ENCODE peak calls at places on chromosomes 11 and 22, in six cellular contexts. One of them, this sample, is unnamed.
A peak's percentile ranks its signal among the peaks of the same experiment; 100 is the strongest.

GRCh38 chr11:64619811-64620285 is 28.8 kb downstream of the SLC22A12 start:
- DNase-seq in NB4: peak; percentile 92
- DNase-seq in AG09309: no peak
- DNase-seq in fibroblast of mammary gland: peak; percentile 73
- DNase-seq in cardiac fibroblast: peak; percentile 80
- DNase-seq in fibroblast of lung: peak; percentile 38
- DNase-seq in this sample: no peak

GRCh38 chr11:132563050-132563449 is 969.3 kb downstream of the OPCML start:
- DNase-seq in NB4: no peak
- DNase-seq in AG09309: no peak
- DNase-seq in fibroblast of mammary gland: no peak
- DNase-seq in cardiac fibroblast: no peak
- DNase-seq in fibroblast of lung: no peak
- DNase-seq in this sample: no peak

GRCh38 chr11:521179-521688 is 14.1 kb downstream of the HRAS start:
- DNase-seq in NB4: no peak
- DNase-seq in AG09309: no peak
- DNase-seq in fibroblast of mammary gland: no peak
- DNase-seq in cardiac fibroblast: no peak
- DNase-seq in fibroblast of lung: no peak
- DNase-seq in this sample: no peak

GRCh38 chr11:28559497-28559896 is 451.3 kb downstream of the METTL15 start:
- DNase-seq in NB4: no peak
- DNase-seq in AG09309: no peak
- DNase-seq in fibroblast of mammary gland: peak; percentile 43
- DNase-seq in cardiac fibroblast: peak; percentile 56
- DNase-seq in fibroblast of lung: peak; percentile 33
- DNase-seq in this sample: peak; percentile 28

GRCh38 chr11:64226507-64227051 is 505 bp downstream of the NUDT22 start:
- DNase-seq in NB4: peak; percentile 55
- DNase-seq in AG09309: no peak
- DNase-seq in fibroblast of mammary gland: no peak
- DNase-seq in cardiac fibroblast: no peak
- DNase-seq in fibroblast of lung: no peak
- DNase-seq in this sample: no peak

GRCh38 chr22:43658823-43659222 is 153.3 kb downstream of the EFCAB6 start:
- DNase-seq in NB4: no peak
- DNase-seq in AG09309: no peak
- DNase-seq in fibroblast of mammary gland: no peak
- DNase-seq in cardiac fibroblast: no peak
- DNase-seq in fibroblast of lung: no peak
- DNase-seq in this sample: no peak

GRCh38 chr11:62108017-62108750 is 15.6 kb upstream of the INCENP start:
- DNase-seq in NB4: peak; percentile 77
- DNase-seq in AG09309: peak; percentile 46
- DNase-seq in fibroblast of mammary gland: peak; percentile 75
- DNase-seq in cardiac fibroblast: peak; percentile 84
- DNase-seq in fibroblast of lung: peak; percentile 78
- DNase-seq in this sample: peak; percentile 51

GRCh38 chr11:64745219-64745522 is 1.2 kb upstream of the RASGRP2 start:
- DNase-seq in NB4: peak; percentile 99
- DNase-seq in AG09309: no peak
- DNase-seq in fibroblast of mammary gland: no peak
- DNase-seq in cardiac fibroblast: no peak
- DNase-seq in fibroblast of lung: no peak
- DNase-seq in this sample: no peak

GRCh38 chr22:39623603-39624500 is 53.3 kb downstream of the CACNA1I start:
- DNase-seq in NB4: no peak
- DNase-seq in AG09309: no peak
- DNase-seq in fibroblast of mammary gland: no peak
- DNase-seq in cardiac fibroblast: no peak
- DNase-seq in fibroblast of lung: no peak
- DNase-seq in this sample: no peak

GRCh38 chr22:49123621-49124192 is 704.0 kb downstream of the BRD1 start:
- DNase-seq in NB4: no peak
- DNase-seq in AG09309: no peak
- DNase-seq in fibroblast of mammary gland: no peak
- DNase-seq in cardiac fibroblast: no peak
- DNase-seq in fibroblast of lung: no peak
- DNase-seq in this sample: no peak

GRCh38 chr11:107040447-107041444 is 22.5 kb upstream of the GUCY1A2 start:
- DNase-seq in NB4: peak; percentile 89
- DNase-seq in AG09309: peak; percentile 48
- DNase-seq in fibroblast of mammary gland: peak; percentile 91
- DNase-seq in cardiac fibroblast: peak; percentile 68
- DNase-seq in fibroblast of lung: peak; percentile 84
- DNase-seq in this sample: peak; percentile 89

GRCh38 chr11:97615541-97615940 is 1225.7 kb downstream of the JRKL start:
- DNase-seq in NB4: no peak
- DNase-seq in AG09309: no peak
- DNase-seq in fibroblast of mammary gland: no peak
- DNase-seq in cardiac fibroblast: peak; percentile 62
- DNase-seq in fibroblast of lung: peak; percentile 18
- DNase-seq in this sample: no peak

GRCh38 chr11:68550485-68550817 is 89.9 kb downstream of the PPP6R3 start:
- DNase-seq in NB4: peak; percentile 69
- DNase-seq in AG09309: no peak
- DNase-seq in fibroblast of mammary gland: peak; percentile 29
- DNase-seq in cardiac fibroblast: peak; percentile 67
- DNase-seq in fibroblast of lung: no peak
- DNase-seq in this sample: no peak

GRCh38 chr22:47996446-47996857 is 1234.0 kb downstream of the TBC1D22A start:
- DNase-seq in NB4: no peak
- DNase-seq in AG09309: no peak
- DNase-seq in fibroblast of mammary gland: no peak
- DNase-seq in cardiac fibroblast: no peak
- DNase-seq in fibroblast of lung: no peak
- DNase-seq in this sample: no peak

GRCh38 chr11:10405858-10406592 is 49.0 kb upstream of the AMPD3 start:
- DNase-seq in NB4: peak; percentile 89
- DNase-seq in AG09309: peak; percentile 74
- DNase-seq in fibroblast of mammary gland: peak; percentile 92
- DNase-seq in cardiac fibroblast: peak; percentile 93
- DNase-seq in fibroblast of lung: peak; percentile 91
- DNase-seq in this sample: peak; percentile 79

GRCh38 chr11:111220716-111221115 is 24.8 kb upstream of the POU2AF2 start:
- DNase-seq in NB4: no peak
- DNase-seq in AG09309: no peak
- DNase-seq in fibroblast of mammary gland: no peak
- DNase-seq in cardiac fibroblast: no peak
- DNase-seq in fibroblast of lung: no peak
- DNase-seq in this sample: peak; percentile 55

GRCh38 chr11:68870470-68870869 is 28.8 kb upstream of the CPT1A start:
- DNase-seq in NB4: peak; percentile 49
- DNase-seq in AG09309: no peak
- DNase-seq in fibroblast of mammary gland: peak; percentile 23
- DNase-seq in cardiac fibroblast: peak; percentile 24
- DNase-seq in fibroblast of lung: peak; percentile 15
- DNase-seq in this sample: no peak

GRCh38 chr22:29073618-29074275 is 912 bp downstream of the KREMEN1 start:
- DNase-seq in NB4: peak; percentile 40
- DNase-seq in AG09309: no peak
- DNase-seq in fibroblast of mammary gland: peak; percentile 34
- DNase-seq in cardiac fibroblast: peak; percentile 34
- DNase-seq in fibroblast of lung: peak; percentile 17
- DNase-seq in this sample: no peak

GRCh38 chr11:75301602-75302345 is 49.7 kb downstream of the ARRB1 start:
- DNase-seq in NB4: no peak
- DNase-seq in AG09309: no peak
- DNase-seq in fibroblast of mammary gland: no peak
- DNase-seq in cardiac fibroblast: no peak
- DNase-seq in fibroblast of lung: no peak
- DNase-seq in this sample: no peak

GRCh38 chr11:947744-948143 is 22.1 kb downstream of the AP2A2 start:
- DNase-seq in NB4: no peak
- DNase-seq in AG09309: no peak
- DNase-seq in fibroblast of mammary gland: no peak
- DNase-seq in cardiac fibroblast: no peak
- DNase-seq in fibroblast of lung: no peak
- DNase-seq in this sample: no peak

GRCh38 chr11:61603667-61604066 is 22.8 kb upstream of the SYT7 start:
- DNase-seq in NB4: no peak
- DNase-seq in AG09309: no peak
- DNase-seq in fibroblast of mammary gland: no peak
- DNase-seq in cardiac fibroblast: no peak
- DNase-seq in fibroblast of lung: no peak
- DNase-seq in this sample: no peak

GRCh38 chr11:1101318-1102089 is 26.8 kb downstream of the MUC2 start:
- DNase-seq in NB4: no peak
- DNase-seq in AG09309: no peak
- DNase-seq in fibroblast of mammary gland: no peak
- DNase-seq in cardiac fibroblast: no peak
- DNase-seq in fibroblast of lung: no peak
- DNase-seq in this sample: no peak

GRCh38 chr11:120942701-120943100 is 81.2 kb upstream of the TBCEL start:
- DNase-seq in NB4: no peak
- DNase-seq in AG09309: no peak
- DNase-seq in fibroblast of mammary gland: no peak
- DNase-seq in cardiac fibroblast: no peak
- DNase-seq in fibroblast of lung: no peak
- DNase-seq in this sample: no peak

GRCh38 chr11:134101292-134101691 is 32.4 kb downstream of the JAM3 start:
- DNase-seq in NB4: no peak
- DNase-seq in AG09309: no peak
- DNase-seq in fibroblast of mammary gland: peak; percentile 12
- DNase-seq in cardiac fibroblast: peak; percentile 19
- DNase-seq in fibroblast of lung: peak; percentile 31
- DNase-seq in this sample: no peak

GRCh38 chr22:18024956-18025720 is 777 bp upstream of the MICAL3 start:
- DNase-seq in NB4: no peak
- DNase-seq in AG09309: no peak
- DNase-seq in fibroblast of mammary gland: no peak
- DNase-seq in cardiac fibroblast: no peak
- DNase-seq in fibroblast of lung: no peak
- DNase-seq in this sample: no peak

GRCh38 chr11:114288139-114288538 is 8.1 kb upstream of the NNMT start:
- DNase-seq in NB4: no peak
- DNase-seq in AG09309: no peak
- DNase-seq in fibroblast of mammary gland: no peak
- DNase-seq in cardiac fibroblast: no peak
- DNase-seq in fibroblast of lung: no peak
- DNase-seq in this sample: no peak

GRCh38 chr11:117431436-117431835 is 103.8 kb downstream of the CEP164 start:
- DNase-seq in NB4: no peak
- DNase-seq in AG09309: no peak
- DNase-seq in fibroblast of mammary gland: no peak
- DNase-seq in cardiac fibroblast: no peak
- DNase-seq in fibroblast of lung: no peak
- DNase-seq in this sample: no peak

GRCh38 chr11:117195761-117196160 is 3.4 kb upstream of the TAGLN start:
- DNase-seq in NB4: no peak
- DNase-seq in AG09309: no peak
- DNase-seq in fibroblast of mammary gland: no peak
- DNase-seq in cardiac fibroblast: no peak
- DNase-seq in fibroblast of lung: no peak
- DNase-seq in this sample: no peak

GRCh38 chr11:126076641-126077040 is 14.0 kb upstream of the CDON start:
- DNase-seq in NB4: no peak
- DNase-seq in AG09309: no peak
- DNase-seq in fibroblast of mammary gland: no peak
- DNase-seq in cardiac fibroblast: no peak
- DNase-seq in fibroblast of lung: no peak
- DNase-seq in this sample: no peak

GRCh38 chr11:126082251-126083109 is 19.8 kb upstream of the CDON start:
- DNase-seq in NB4: no peak
- DNase-seq in AG09309: no peak
- DNase-seq in fibroblast of mammary gland: no peak
- DNase-seq in cardiac fibroblast: no peak
- DNase-seq in fibroblast of lung: no peak
- DNase-seq in this sample: no peak

GRCh38 chr11:126081915-126082250 is 19.2 kb upstream of the CDON start:
- DNase-seq in NB4: no peak
- DNase-seq in AG09309: no peak
- DNase-seq in fibroblast of mammary gland: no peak
- DNase-seq in cardiac fibroblast: no peak
- DNase-seq in fibroblast of lung: no peak
- DNase-seq in this sample: no peak

GRCh38 chr11:126080206-126080941 is 17.7 kb upstream of the CDON start:
- DNase-seq in NB4: no peak
- DNase-seq in AG09309: no peak
- DNase-seq in fibroblast of mammary gland: peak; percentile 6
- DNase-seq in cardiac fibroblast: peak; percentile 62
- DNase-seq in fibroblast of lung: no peak
- DNase-seq in this sample: no peak

GRCh38 chr11:126079640-126080205 is 17.1 kb upstream of the CDON start:
- DNase-seq in NB4: no peak
- DNase-seq in AG09309: no peak
- DNase-seq in fibroblast of mammary gland: no peak
- DNase-seq in cardiac fibroblast: no peak
- DNase-seq in fibroblast of lung: no peak
- DNase-seq in this sample: no peak
- TF ChIP-seq CTCF in NB4: no peak
- TF ChIP-seq CTCF in AG09309: no peak
- TF ChIP-seq CTCF in fibroblast of mammary gland: no peak
- TF ChIP-seq CTCF in cardiac fibroblast: no peak
- TF ChIP-seq CTCF in fibroblast of lung: no peak
- TF ChIP-seq CTCF in this sample: no peak

GRCh38 chr22:23753371-23753770 is 854 bp downstream of the VPREB3 start:
- DNase-seq in NB4: peak; percentile 59
- DNase-seq in AG09309: no peak
- DNase-seq in fibroblast of mammary gland: no peak
- DNase-seq in cardiac fibroblast: no peak
- DNase-seq in fibroblast of lung: no peak
- DNase-seq in this sample: no peak
- H3K4me3 ChIP-seq in NB4: no peak overlapping the region
- H3K4me3 ChIP-seq in AG09309: no peak overlapping the region
- H3K4me3 ChIP-seq in fibroblast of mammary gland: no peak overlapping the region
- H3K4me3 ChIP-seq in cardiac fibroblast: no peak overlapping the region
- H3K4me3 ChIP-seq in fibroblast of lung: no peak overlapping the region
- H3K4me3 ChIP-seq in this sample: no peak overlapping the region

GRCh38 chr22:36097880-36098279 is 62.7 kb downstream of the APOL3 start:
- DNase-seq in NB4: no peak
- DNase-seq in AG09309: no peak
- DNase-seq in fibroblast of mammary gland: peak; percentile 20
- DNase-seq in cardiac fibroblast: no peak
- DNase-seq in fibroblast of lung: no peak
- DNase-seq in this sample: no peak
- TF ChIP-seq CTCF in NB4: no peak
- TF ChIP-seq CTCF in AG09309: no peak
- TF ChIP-seq CTCF in fibroblast of mammary gland: no peak
- TF ChIP-seq CTCF in cardiac fibroblast: no peak
- TF ChIP-seq CTCF in fibroblast of lung: no peak
- TF ChIP-seq CTCF in this sample: no peak

DNA sequence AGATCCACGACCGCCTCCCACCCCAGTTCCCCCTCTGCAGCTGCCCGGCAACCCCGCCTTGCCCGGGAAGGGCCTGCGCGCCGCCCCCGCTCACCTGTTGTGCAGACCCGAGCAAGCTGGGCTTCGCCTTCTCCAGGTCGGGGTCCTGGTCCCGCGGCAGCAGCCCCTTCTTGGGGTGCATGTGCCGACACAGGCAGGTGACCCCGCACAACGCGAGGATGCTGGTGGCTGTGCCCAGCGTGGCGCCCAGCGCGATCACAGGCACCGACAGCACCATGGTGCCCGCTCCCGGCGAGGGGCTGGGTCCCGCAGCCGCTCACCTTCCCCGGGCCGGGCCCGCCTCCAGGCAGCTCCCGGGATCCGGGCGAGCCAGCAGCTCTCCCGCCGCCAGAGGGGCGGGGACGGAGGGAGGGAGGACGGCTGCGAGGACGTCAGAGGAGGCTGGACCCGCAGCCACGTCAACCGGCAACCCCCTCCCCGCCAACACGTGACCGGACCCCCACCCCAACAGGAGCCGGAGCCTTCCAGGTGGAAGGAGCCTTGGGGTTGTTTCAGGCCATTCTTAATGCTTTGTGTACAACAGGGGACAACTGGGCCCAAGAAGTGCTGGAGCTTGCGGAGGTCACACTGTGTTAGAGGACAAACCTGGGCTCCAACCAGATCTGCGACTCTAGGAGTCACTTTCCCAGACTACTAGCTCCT is at the start of gene SYT13:
- DNase-seq in NB4: no peak
- DNase-seq in AG09309: no peak
- DNase-seq in fibroblast of mammary gland: no peak
- DNase-seq in cardiac fibroblast: no peak
- DNase-seq in fibroblast of lung: no peak
- DNase-seq in this sample: no peak
- H3K4me3 ChIP-seq in NB4: no peak within 1 kb of the TSS
- H3K4me3 ChIP-seq in AG09309: no peak within 1 kb of the TSS
- H3K4me3 ChIP-seq in fibroblast of mammary gland: no peak within 1 kb of the TSS
- H3K4me3 ChIP-seq in cardiac fibroblast: peak within 1 kb of the TSS; percentile 48
- H3K4me3 ChIP-seq in fibroblast of lung: no peak within 1 kb of the TSS
- H3K4me3 ChIP-seq in this sample: no peak within 1 kb of the TSS